ENCODE peak calls at places on chromosomes 5 and 9, in six cellular contexts. One of them, this sample, is unnamed.

GRCh38 chr5:103569313-103570060 is 6.9 kb upstream of the NUDT12 start:
- DNase-seq in fibroblast of lung: peak; percentile 11
- DNase-seq in tibial artery: no peak
- DNase-seq in tibial nerve: no peak
- DNase-seq in osteoblast: no peak
- DNase-seq in Caco-2: peak; percentile 9
- DNase-seq in this sample: no peak

GRCh38 chr5:143142596-143143435 is 260.7 kb downstream of the NR3C1 start:
- DNase-seq in fibroblast of lung: peak; percentile 63
- DNase-seq in tibial artery: peak; percentile 85
- DNase-seq in tibial nerve: peak; percentile 25
- DNase-seq in osteoblast: no peak
- DNase-seq in Caco-2: no peak
- DNase-seq in this sample: peak; percentile 56

GRCh38 chr5:8864053-8864452 is 681.8 kb downstream of the SEMA5A start:
- DNase-seq in fibroblast of lung: peak; percentile 17
- DNase-seq in tibial artery: no peak
- DNase-seq in tibial nerve: no peak
- DNase-seq in osteoblast: no peak
- DNase-seq in Caco-2: peak; percentile 55
- DNase-seq in this sample: no peak

GRCh38 chr5:4640793-4641192 is 499.3 kb upstream of the ADAMTS16 start:
- DNase-seq in fibroblast of lung: peak; percentile 45
- DNase-seq in tibial artery: no peak
- DNase-seq in tibial nerve: no peak
- DNase-seq in osteoblast: no peak
- DNase-seq in Caco-2: peak; percentile 16
- DNase-seq in this sample: no peak

GRCh38 chr5:143575264-143575663 is 171.8 kb upstream of the NR3C1 start:
- DNase-seq in fibroblast of lung: no peak
- DNase-seq in tibial artery: no peak
- DNase-seq in tibial nerve: no peak
- DNase-seq in osteoblast: no peak
- DNase-seq in Caco-2: no peak
- DNase-seq in this sample: no peak

GRCh38 chr9:104805441-104805840 is 41.5 kb downstream of the NIPSNAP3B start:
- DNase-seq in fibroblast of lung: no peak
- DNase-seq in tibial artery: no peak
- DNase-seq in tibial nerve: no peak
- DNase-seq in osteoblast: no peak
- DNase-seq in Caco-2: no peak
- DNase-seq in this sample: no peak

GRCh38 chr5:1513326-1514026 is 10.3 kb downstream of the LPCAT1 start:
- DNase-seq in fibroblast of lung: no peak
- DNase-seq in tibial artery: peak; percentile 60
- DNase-seq in tibial nerve: no peak
- DNase-seq in osteoblast: peak; percentile 75
- DNase-seq in Caco-2: no peak
- DNase-seq in this sample: peak; percentile 1

GRCh38 chr5:42756630-42757601 is at the start of gene CCDC152:
- DNase-seq in fibroblast of lung: peak; percentile 51
- DNase-seq in tibial artery: no peak
- DNase-seq in tibial nerve: no peak
- DNase-seq in osteoblast: peak; percentile 26
- DNase-seq in Caco-2: no peak
- DNase-seq in this sample: no peak

GRCh38 chr5:159178978-159179377 is 30.4 kb downstream of the RNF145 start:
- DNase-seq in fibroblast of lung: peak; percentile 99
- DNase-seq in tibial artery: no peak
- DNase-seq in tibial nerve: no peak
- DNase-seq in osteoblast: no peak
- DNase-seq in Caco-2: no peak
- DNase-seq in this sample: no peak

GRCh38 chr5:141434006-141434405 is 3.7 kb downstream of the PCDHGA12 start:
- DNase-seq in fibroblast of lung: peak; percentile 18
- DNase-seq in tibial artery: no peak
- DNase-seq in tibial nerve: no peak
- DNase-seq in osteoblast: no peak
- DNase-seq in Caco-2: no peak
- DNase-seq in this sample: no peak

GRCh38 chr5:141439411-141440141 is 9.3 kb downstream of the PCDHGA12 start:
- DNase-seq in fibroblast of lung: peak; percentile 52
- DNase-seq in tibial artery: no peak
- DNase-seq in tibial nerve: no peak
- DNase-seq in osteoblast: no peak
- DNase-seq in Caco-2: peak; percentile 24
- DNase-seq in this sample: no peak

GRCh38 chr5:141441571-141442170 is 11.4 kb downstream of the PCDHGA12 start:
- DNase-seq in fibroblast of lung: no peak
- DNase-seq in tibial artery: no peak
- DNase-seq in tibial nerve: no peak
- DNase-seq in osteoblast: no peak
- DNase-seq in Caco-2: no peak
- DNase-seq in this sample: no peak

GRCh38 chr5:141431286-141431685 is 979 bp downstream of the PCDHGA12 start:
- DNase-seq in fibroblast of lung: peak; percentile 46
- DNase-seq in tibial artery: no peak
- DNase-seq in tibial nerve: no peak
- DNase-seq in osteoblast: no peak
- DNase-seq in Caco-2: no peak
- DNase-seq in this sample: no peak

GRCh38 chr5:141437208-141437607 is 6.9 kb downstream of the PCDHGA12 start:
- DNase-seq in fibroblast of lung: peak; percentile 27
- DNase-seq in tibial artery: no peak
- DNase-seq in tibial nerve: no peak
- DNase-seq in osteoblast: peak; percentile 73
- DNase-seq in Caco-2: no peak
- DNase-seq in this sample: no peak
- H3K9me3 ChIP-seq in fibroblast of lung: no peaks in the 10 kb centered on the region
- H3K9me3 ChIP-seq in tibial artery: peaks cover 96% of the 10 kb centered on the region
- H3K9me3 ChIP-seq in tibial nerve: no peaks in the 10 kb centered on the region
- H3K9me3 ChIP-seq in osteoblast: no peaks in the 10 kb centered on the region
- H3K9me3 ChIP-seq in Caco-2: no peaks in the 10 kb centered on the region
- H3K9me3 ChIP-seq in this sample: no peaks in the 10 kb centered on the region

GRCh38 chr9:120918931-120919638 is 7.5 kb downstream of the TRAF1 start:
- DNase-seq in fibroblast of lung: no peak
- DNase-seq in tibial artery: peak; percentile 78
- DNase-seq in tibial nerve: no peak
- DNase-seq in osteoblast: no peak
- DNase-seq in Caco-2: no peak
- DNase-seq in this sample: no peak
- H3K4me1 ChIP-seq in fibroblast of lung: peaks cover 6% of the 10 kb centered on the region
- H3K4me1 ChIP-seq in tibial artery: peaks cover 68% of the 10 kb centered on the region
- H3K4me1 ChIP-seq in tibial nerve: peaks cover 63% of the 10 kb centered on the region
- H3K4me1 ChIP-seq in osteoblast: peaks cover 20% of the 10 kb centered on the region
- H3K4me1 ChIP-seq in Caco-2: no peaks in the 10 kb centered on the region
- H3K4me1 ChIP-seq in this sample: peaks cover 23% of the 10 kb centered on the region

GRCh38 chr9:94270009-94270408 is 10.9 kb downstream of the ZNF169 start:
- DNase-seq in fibroblast of lung: no peak
- DNase-seq in tibial artery: no peak
- DNase-seq in tibial nerve: no peak
- DNase-seq in osteoblast: no peak
- DNase-seq in Caco-2: no peak
- DNase-seq in this sample: no peak
- H3K9me3 ChIP-seq in fibroblast of lung: no peaks in the 10 kb centered on the region
- H3K9me3 ChIP-seq in tibial artery: no peaks in the 10 kb centered on the region
- H3K9me3 ChIP-seq in tibial nerve: no peaks in the 10 kb centered on the region
- H3K9me3 ChIP-seq in osteoblast: no peaks in the 10 kb centered on the region
- H3K9me3 ChIP-seq in Caco-2: no peaks in the 10 kb centered on the region
- H3K9me3 ChIP-seq in this sample: no peaks in the 10 kb centered on the region

GRCh38 chr5:134003957-134004625 is 684 bp downstream of the VDAC1 start:
- DNase-seq in fibroblast of lung: peak; percentile 53
- DNase-seq in tibial artery: peak; percentile 84
- DNase-seq in tibial nerve: peak; percentile 33
- DNase-seq in osteoblast: peak; percentile 94
- DNase-seq in Caco-2: no peak
- DNase-seq in this sample: peak; percentile 49
- H3K4me1 ChIP-seq in fibroblast of lung: peaks cover 21% of the 10 kb centered on the region
- H3K4me1 ChIP-seq in tibial artery: peaks cover 58% of the 10 kb centered on the region
- H3K4me1 ChIP-seq in tibial nerve: peaks cover 54% of the 10 kb centered on the region
- H3K4me1 ChIP-seq in osteoblast: peaks cover 29% of the 10 kb centered on the region
- H3K4me1 ChIP-seq in Caco-2: peaks cover 36% of the 10 kb centered on the region
- H3K4me1 ChIP-seq in this sample: peaks cover 58% of the 10 kb centered on the region

GRCh38 chr5:141223112-141223783 is at the start of gene PCDHB14:
- DNase-seq in fibroblast of lung: peak; percentile 13
- DNase-seq in tibial artery: no peak
- DNase-seq in tibial nerve: no peak
- DNase-seq in osteoblast: no peak
- DNase-seq in Caco-2: peak; percentile 28
- DNase-seq in this sample: no peak
- H3K9me3 ChIP-seq in fibroblast of lung: no peaks in the 10 kb centered on the region
- H3K9me3 ChIP-seq in tibial artery: peaks cover 97% of the 10 kb centered on the region
- H3K9me3 ChIP-seq in tibial nerve: peaks cover 5% of the 10 kb centered on the region
- H3K9me3 ChIP-seq in osteoblast: no peaks in the 10 kb centered on the region
- H3K9me3 ChIP-seq in Caco-2: peaks cover 5% of the 10 kb centered on the region
- H3K9me3 ChIP-seq in this sample: peaks cover 4% of the 10 kb centered on the region

GRCh38 chr5:173475780-173476179 is 140.7 kb downstream of the BOD1 start:
- DNase-seq in fibroblast of lung: no peak
- DNase-seq in tibial artery: no peak
- DNase-seq in tibial nerve: no peak
- DNase-seq in osteoblast: no peak
- DNase-seq in Caco-2: no peak
- DNase-seq in this sample: no peak
- H3K4me1 ChIP-seq in fibroblast of lung: peaks cover 32% of the 10 kb centered on the region
- H3K4me1 ChIP-seq in tibial artery: peaks cover 41% of the 10 kb centered on the region
- H3K4me1 ChIP-seq in tibial nerve: peaks cover 16% of the 10 kb centered on the region
- H3K4me1 ChIP-seq in osteoblast: peaks cover 78% of the 10 kb centered on the region
- H3K4me1 ChIP-seq in Caco-2: no peaks in the 10 kb centered on the region
- H3K4me1 ChIP-seq in this sample: peaks cover 26% of the 10 kb centered on the region